ENCODE peak calls at places on chromosome 18, in eight cellular contexts. W, A, J, F, L, D, R and O are unnamed samples.

GRCh38 chr18:12455511-12455910 is 47.8 kb downstream of the PRELID3A start:
- DNase-seq in W (no peak), A (no peak), J (no peak), F (no peak), L (peak), D (no peak), R (no peak), O (no peak)

GRCh38 chr18:25279133-25279532 is 72.8 kb downstream of the ZNF521 start:
- DNase-seq in W (no peak), A (no peak), J (no peak), F (no peak), L (no peak), D (no peak), R (peak), O (no peak)

GRCh38 chr18:76803814-76804213 is 18.5 kb upstream of the ZNF236 start:
- DNase-seq in W (peak), A (no peak), J (peak), F (peak), L (peak), D (peak), R (peak), O (peak)

GRCh38 chr18:32899819-32900218 is 127.0 kb upstream of the KLHL14 start:
- DNase-seq in W (no peak), A (no peak), J (no peak), F (no peak), L (no peak), D (no peak), R (no peak), O (no peak)

GRCh38 chr18:50620319-50620718 is 60.4 kb downstream of the MAPK4 start:
- DNase-seq in W (no peak), A (no peak), J (no peak), F (no peak), L (no peak), D (no peak), R (no peak), O (no peak)

GRCh38 chr18:70074091-70074490 is 126.4 kb upstream of the CD226 start:
- DNase-seq in W (no peak), A (no peak), J (no peak), F (no peak), L (no peak), D (no peak), R (peak), O (no peak)

GRCh38 chr18:44564922-44565321 is 115.8 kb upstream of the SETBP1 start:
- DNase-seq in W (no peak), A (no peak), J (no peak), F (no peak), L (no peak), D (peak), R (peak), O (no peak)

GRCh38 chr18:79546781-79547272 is 132.8 kb upstream of the CTDP1 start:
- DNase-seq in W (no peak), A (no peak), J (no peak), F (no peak), L (peak), D (peak), R (no peak), O (no peak)

GRCh38 chr18:59467497-59467896 is 108.4 kb upstream of the LMAN1 start:
- DNase-seq in W (no peak), A (no peak), J (no peak), F (no peak), L (no peak), D (no peak), R (no peak), O (no peak)

GRCh38 chr18:61637319-61637718 is 255.5 kb downstream of the RNF152 start:
- DNase-seq in W (no peak), A (no peak), J (no peak), F (no peak), L (no peak), D (peak), R (no peak), O (no peak)

GRCh38 chr18:76365561-76365960 is 129.5 kb downstream of the ZNF516 start:
- DNase-seq in W (no peak), A (no peak), J (no peak), F (no peak), L (no peak), D (no peak), R (no peak), O (no peak)

GRCh38 chr18:6382968-6383367 is 31.7 kb downstream of the L3MBTL4 start:
- DNase-seq in W (no peak), A (no peak), J (no peak), F (no peak), L (no peak), D (peak), R (no peak), O (no peak)

GRCh38 chr18:59512025-59512710 is 153.1 kb upstream of the LMAN1 start:
- DNase-seq in W (no peak), A (no peak), J (no peak), F (no peak), L (no peak), D (no peak), R (no peak), O (no peak)

GRCh38 chr18:33603434-33603833 is 25.4 kb downstream of the ASXL3 start:
- DNase-seq in W (no peak), A (no peak), J (no peak), F (no peak), L (no peak), D (no peak), R (no peak), O (no peak)

GRCh38 chr18:1018211-1018651 is 113.6 kb downstream of the ADCYAP1 start:
- DNase-seq in W (no peak), A (peak), J (no peak), F (no peak), L (no peak), D (no peak), R (peak), O (peak)

GRCh38 chr18:9594782-9595181 is 19.6 kb downstream of the PPP4R1 start:
- DNase-seq in W (no peak), A (no peak), J (no peak), F (peak), L (no peak), D (no peak), R (peak), O (no peak)

GRCh38 chr18:4631239-4631638 is 176.1 kb upstream of the DLGAP1 start:
- DNase-seq in W (no peak), A (no peak), J (no peak), F (no peak), L (no peak), D (peak), R (no peak), O (no peak)

GRCh38 chr18:44778788-44779187 is 98.1 kb downstream of the SETBP1 start:
- DNase-seq in W (no peak), A (no peak), J (no peak), F (no peak), L (no peak), D (no peak), R (no peak), O (no peak)

GRCh38 chr18:62992877-62993365 is 277.6 kb downstream of the PHLPP1 start:
- DNase-seq in W (no peak), A (no peak), J (no peak), F (no peak), L (no peak), D (no peak), R (no peak), O (no peak)

GRCh38 chr18:7417742-7418141 is 149.4 kb upstream of the PTPRM start:
- DNase-seq in W (no peak), A (no peak), J (no peak), F (no peak), L (no peak), D (no peak), R (peak), O (peak)

GRCh38 chr18:27964811-27965210 is 212.1 kb downstream of the CDH2 start:
- DNase-seq in W (no peak), A (no peak), J (no peak), F (no peak), L (no peak), D (no peak), R (peak), O (peak)

GRCh38 chr18:3903341-3903740 is 453.4 kb downstream of the TGIF1 start:
- DNase-seq in W (no peak), A (no peak), J (no peak), F (no peak), L (no peak), D (no peak), R (peak), O (peak)

GRCh38 chr18:13616525-13617035 is 109.8 kb downstream of the FAM210A start:
- DNase-seq in W (no peak), A (no peak), J (no peak), F (no peak), L (no peak), D (no peak), R (no peak), O (no peak)

GRCh38 chr18:3742541-3742940 is 292.6 kb downstream of the TGIF1 start:
- DNase-seq in W (no peak), A (no peak), J (no peak), F (no peak), L (no peak), D (no peak), R (no peak), O (no peak)

GRCh38 chr18:7023581-7023980 is 94.0 kb downstream of the LAMA1 start:
- DNase-seq in W (no peak), A (no peak), J (no peak), F (no peak), L (no peak), D (no peak), R (no peak), O (no peak)

GRCh38 chr18:76149728-76150127 is 345.3 kb downstream of the ZNF516 start:
- DNase-seq in W (no peak), A (no peak), J (no peak), F (no peak), L (no peak), D (no peak), R (no peak), O (no peak)